ENCODE peak calls at places on chromosome 19, in ten cellular contexts. B, L, S, U, Q, T, D, N, F and O are unnamed samples.
A peak's percentile ranks its signal among the peaks of the same experiment; 100 is the strongest.

GRCh38 chr19:49441210-49441959 is at the start of gene SLC17A7:
- DNase-seq in T (no peak), B (no peak), D (no peak), Q (no peak), L (peak; percentile 23), U (no peak), F (no peak), N (no peak), S (no peak), O (peak; percentile 89)

GRCh38 chr19:728011-728410 is 19.3 kb downstream of the PALM start:
- DNase-seq in N (no peak), D (no peak), S (no peak), B (no peak), L (no peak), F (peak; percentile 77), T (no peak), Q (no peak), U (no peak), O (no peak)

GRCh38 chr19:32880607-32881006 is 11.0 kb upstream of the SLC7A9 start:
- DNase-seq in U (no peak), L (no peak), S (no peak), F (no peak), Q (no peak), T (no peak), N (no peak), D (no peak), B (no peak), O (peak; percentile 12)

GRCh38 chr19:1748115-1748702 is 5.1 kb upstream of the ONECUT3 start:
- DNase-seq in T (no peak), F (no peak), S (no peak), N (peak; percentile 46), Q (no peak), L (no peak), B (no peak), U (no peak), D (no peak), O (peak; percentile 78)

GRCh38 chr19:49151339-49152217 is 3.6 kb downstream of the HRC start:
- DNase-seq in D (peak; percentile 28), U (no peak), S (peak; percentile 90), F (peak; percentile 63), Q (no peak), T (no peak), B (peak; percentile 11), L (peak; percentile 92), N (no peak), O (no peak)

GRCh38 chr19:37507167-37507464 is 377 bp downstream of the ZNF793 start:
- DNase-seq in L (no peak), S (no peak), D (no peak), U (no peak), F (no peak), N (no peak), T (no peak), B (no peak), Q (no peak), O (no peak)

GRCh38 chr19:4715529-4716221 is 8.0 kb downstream of the DPP9 start:
- DNase-seq in D (no peak), T (no peak), U (no peak), N (no peak), F (no peak), S (no peak), Q (no peak), B (no peak), L (no peak), O (no peak)

GRCh38 chr19:37963190-37963947 is 56.4 kb downstream of the SIPA1L3 start:
- DNase-seq in L (no peak), Q (peak; percentile 96), F (no peak), D (no peak), B (peak; percentile 47), U (no peak), T (no peak), N (no peak), S (no peak), O (no peak)

GRCh38 chr19:51458051-51458645 is at the start of gene SIGLEC8:
- DNase-seq in U (no peak), F (no peak), B (no peak), N (no peak), T (no peak), S (no peak), Q (no peak), L (no peak), D (no peak), O (no peak)

GRCh38 chr19:18473706-18474087 is 35.8 kb upstream of the ISYNA1 start:
- DNase-seq in D (no peak), F (no peak), N (no peak), B (no peak), L (no peak), U (no peak), Q (no peak), T (no peak), S (no peak), O (no peak)

GRCh38 chr19:40139533-40140287 is 49.0 kb upstream of the ZNF780A start:
- DNase-seq in D (no peak), U (no peak), N (no peak), S (peak; percentile 63), F (peak; percentile 19), Q (peak; percentile 39), L (peak; percentile 10), B (peak; percentile 63), T (peak; percentile 10), O (peak; percentile 50)

GRCh38 chr19:45450042-45450380 is 17.8 kb upstream of the FOSB start:
- DNase-seq in D (no peak), U (no peak), N (no peak), S (no peak), B (no peak), T (no peak), L (no peak), F (no peak), Q (no peak), O (no peak)

GRCh38 chr19:46341937-46342336 is 5.0 kb upstream of the PPP5C start:
- DNase-seq in D (no peak), F (no peak), N (no peak), L (no peak), Q (no peak), U (no peak), B (no peak), S (no peak), T (no peak), O (no peak)

GRCh38 chr19:45677351-45678230 is 9.6 kb downstream of the GIPR start:
- DNase-seq in N (peak; percentile 66), S (peak; percentile 60), L (no peak), B (peak; percentile 62), T (no peak), Q (peak; percentile 34), U (peak; percentile 50), D (peak; percentile 79), F (peak; percentile 61), O (peak; percentile 93)

GRCh38 chr19:55406091-55406868 is 1.3 kb downstream of the UBE2S start:
- DNase-seq in U (no peak), N (no peak), S (no peak), T (no peak), B (no peak), D (no peak), F (no peak), L (no peak), Q (no peak), O (no peak)